ENCODE peak calls at places on chromosomes 12 and 14, in eight cellular contexts. B is HL-60; G is GM10248; L is CD4-positive, alpha-beta T cell; R is astrocyte of the spinal cord; Y is OCI-LY7; C is fibroblast of pulmonary artery; H is fibroblast of lung. V is an unnamed sample.

GRCh38 chr14:91693342-91693741 is 38.5 kb downstream of the CATSPERB start:
- DNase-seq in R (no peak), C (peak; percentile 3), H (no peak), B (peak; percentile 14), L (no peak), G (no peak), Y (no peak), V (no peak)

GRCh38 chr12:12788675-12789368 is 3.4 kb downstream of the APOLD1 start:
- DNase-seq in G (peak; percentile 68), Y (peak; percentile 78), C (peak; percentile 88), H (peak; percentile 65), L (peak; percentile 44), R (peak; percentile 82), B (peak; percentile 46), V (no peak)

GRCh38 chr14:79510659-79511058 is 700.6 kb downstream of the DIO2 start:
- DNase-seq in Y (no peak), C (peak; percentile 15), G (no peak), B (no peak), R (peak; percentile 57), H (peak; percentile 87), L (no peak), V (no peak)

GRCh38 chr12:121765573-121765972 is 27.9 kb downstream of the RHOF start:
- DNase-seq in C (peak; percentile 72), G (no peak), R (peak; percentile 92), L (no peak), B (no peak), Y (no peak), H (peak; percentile 94), V (no peak)

GRCh38 chr14:30874999-30875787 is 834 bp downstream of the COCH start:
- DNase-seq in L (no peak), H (no peak), Y (peak; percentile 24), G (peak; percentile 46), B (no peak), R (no peak), C (no peak), V (no peak)

GRCh38 chr12:15276088-15276698 is 46.1 kb upstream of the PTPRO start:
- DNase-seq in C (peak; percentile 68), B (no peak), L (no peak), G (peak; percentile 22), H (peak; percentile 19), Y (peak; percentile 14), R (peak; percentile 45), V (no peak)

GRCh38 chr14:67418368-67419174 is 6.6 kb upstream of the PLEK2 start:
- DNase-seq in L (no peak), Y (no peak), B (no peak), C (no peak), R (peak; percentile 14), H (no peak), G (no peak), V (no peak)

GRCh38 chr14:34676516-34677211 is 37.7 kb downstream of the CFL2 start:
- DNase-seq in B (no peak), R (no peak), L (no peak), H (no peak), G (no peak), C (no peak), Y (no peak), V (no peak)

GRCh38 chr12:12648284-12648683 is 36.6 kb downstream of the CREBL2 start:
- DNase-seq in R (no peak), H (no peak), C (no peak), L (no peak), Y (no peak), B (no peak), G (no peak), V (no peak)

GRCh38 chr14:102155150-102155549 is 15.5 kb downstream of the WDR20 start:
- DNase-seq in R (peak; percentile 21), Y (no peak), C (peak; percentile 36), L (no peak), G (no peak), B (no peak), H (peak; percentile 70), V (no peak)

GRCh38 chr12:123660328-123660727 is 10.6 kb upstream of the TCTN2 start:
- DNase-seq in R (peak; percentile 49), H (peak; percentile 82), B (no peak), Y (no peak), G (no peak), C (peak; percentile 90), L (no peak), V (no peak)

GRCh38 chr12:111819191-111820158 is 22.6 kb upstream of the MAPKAPK5 start:
- DNase-seq in H (peak; percentile 7), B (no peak), C (no peak), Y (peak; percentile 59), L (no peak), G (no peak), R (no peak), V (no peak)

GRCh38 chr14:85416771-85417170 is 113.2 kb upstream of the FLRT2 start:
- DNase-seq in G (no peak), Y (no peak), L (no peak), B (peak; percentile 65), R (peak; percentile 62), C (peak; percentile 83), H (peak; percentile 83), V (no peak)

GRCh38 chr12:89678225-89678624 is 30.4 kb downstream of the ATP2B1 start:
- DNase-seq in C (no peak), G (no peak), B (no peak), Y (no peak), L (no peak), R (no peak), H (no peak), V (no peak)

GRCh38 chr14:50821471-50822464 is 9.2 kb downstream of the NIN start:
- DNase-seq in G (no peak), C (no peak), B (peak; percentile 89), Y (no peak), H (no peak), R (no peak), L (peak; percentile 64), V (no peak)

GRCh38 chr14:61889914-61890351 is 127.7 kb downstream of the SNAPC1 start:
- DNase-seq in G (peak; percentile 72), H (no peak), B (no peak), L (no peak), C (no peak), Y (peak; percentile 73), R (no peak), V (no peak)

GRCh38 chr14:106657460-106657859 is 1131.1 kb downstream of the TMEM121 start:
- DNase-seq in C (no peak), B (no peak), R (no peak), L (peak; percentile 48), H (no peak), G (peak; percentile 22), Y (peak; percentile 44), V (no peak)

DNA sequence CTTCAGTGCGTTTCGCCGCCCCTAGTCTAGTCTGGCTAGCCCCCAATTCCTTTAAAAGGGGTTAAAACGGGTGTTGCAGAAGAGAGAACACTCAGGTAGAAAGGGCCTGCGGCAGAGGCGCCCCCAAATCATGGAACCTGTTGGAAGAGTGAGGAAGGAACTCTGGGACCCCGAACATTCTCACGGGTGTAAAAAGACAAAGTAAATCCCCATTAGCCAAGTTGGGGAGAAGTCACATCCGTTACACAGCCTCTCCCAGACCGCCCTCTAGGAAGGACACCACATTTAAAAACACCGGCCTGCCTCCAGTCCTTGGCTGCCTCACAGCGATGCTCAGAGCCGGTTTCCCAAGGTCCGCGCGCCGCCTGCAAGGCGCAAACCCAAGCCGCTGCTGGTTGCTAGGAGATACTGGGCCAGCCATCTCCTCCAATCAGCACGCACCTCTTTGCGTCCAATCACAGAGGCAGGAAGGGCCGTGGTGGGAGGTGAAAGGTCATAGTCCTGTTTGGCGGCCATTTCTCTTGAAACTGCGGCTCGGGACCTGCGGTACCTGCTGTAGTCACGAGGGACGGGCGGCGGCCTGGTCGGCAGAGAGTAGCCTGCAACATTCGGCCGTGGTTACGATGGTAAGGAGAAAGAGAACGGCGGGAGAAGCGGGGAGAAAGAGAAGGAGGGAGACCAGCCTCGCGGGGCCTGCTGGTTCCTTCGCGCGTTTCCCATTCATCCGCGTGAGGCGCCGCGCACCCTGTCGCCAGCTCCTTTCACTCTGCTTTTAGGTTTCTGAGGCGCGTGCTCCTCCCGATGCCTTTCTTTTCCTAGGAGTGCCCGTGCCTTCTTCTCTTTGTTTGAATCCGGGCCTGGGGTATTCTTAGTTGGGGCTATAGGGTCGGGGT is at the start of gene SNRPF:
- DNase-seq in B (peak; percentile 95), C (peak; percentile 98), H (peak; percentile 95), G (peak; percentile 100), Y (peak; percentile 96), L (peak; percentile 90), R (peak; percentile 97), V (peak; percentile 95)
- TF ChIP-seq CTCF in B (no peak), C (peak; percentile 12), H (peak; percentile 1), G (peak; percentile 2), Y (peak; percentile 27), L (no peak), R (no peak), V (no peak)

GRCh38 chr12:107228076-107228475 is 134.7 kb upstream of the CRY1 start:
- DNase-seq in B (no peak), C (no peak), R (no peak), H (no peak), Y (no peak), G (no peak), L (no peak), V (no peak)

GRCh38 chr12:107219301-107219700 is 126.0 kb upstream of the CRY1 start:
- DNase-seq in L (no peak), G (no peak), Y (no peak), R (no peak), C (no peak), B (no peak), H (no peak), V (no peak)

GRCh38 chr12:107221909-107222308 is 128.6 kb upstream of the CRY1 start:
- DNase-seq in R (no peak), H (no peak), Y (no peak), B (no peak), G (no peak), L (no peak), C (no peak), V (no peak)

GRCh38 chr12:107225626-107226025 is 132.3 kb upstream of the CRY1 start:
- DNase-seq in B (no peak), G (no peak), H (peak; percentile 71), R (peak; percentile 42), Y (no peak), C (peak; percentile 22), L (no peak), V (no peak)

GRCh38 chr12:107223816-107224215 is 130.5 kb upstream of the CRY1 start:
- DNase-seq in H (peak; percentile 46), Y (no peak), L (no peak), B (no peak), R (no peak), G (no peak), C (no peak), V (no peak)
- TF ChIP-seq CTCF in H (no peak), Y (no peak), L (no peak), B (no peak), R (peak; percentile 7), G (no peak), C (no peak), V (no peak)

DNA sequence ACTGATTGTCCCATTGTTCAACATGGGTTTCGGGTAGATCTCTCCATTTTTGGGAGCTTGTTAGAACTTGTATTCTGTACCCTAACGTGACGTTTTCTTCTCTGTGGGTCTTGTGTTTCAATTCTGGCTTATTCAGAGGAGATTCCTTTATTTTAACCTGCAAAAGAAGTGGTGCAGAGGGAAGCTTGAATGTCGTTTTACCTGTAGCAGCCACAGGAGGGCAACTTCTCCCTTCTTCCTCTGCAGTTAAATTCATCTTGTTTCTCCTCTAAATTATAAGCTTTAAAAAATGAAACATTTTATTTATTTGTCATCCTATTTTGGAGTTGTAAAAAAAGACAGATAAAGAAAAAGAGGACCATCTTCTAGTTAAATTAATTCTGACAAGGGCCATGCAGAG is 13.7 kb upstream of the CLEC4D start:
- DNase-seq in R (no peak), H (no peak), C (no peak), B (no peak), Y (peak; percentile 6), L (no peak), G (no peak), V (no peak)
- TF ChIP-seq CTCF in R (no peak), H (no peak), C (no peak), B (peak; percentile 7), Y (peak; percentile 73), L (no peak), G (no peak), V (no peak)

GRCh38 chr14:23518716-23519115 is 32.8 kb downstream of the ZFHX2 start:
- DNase-seq in G (no peak), R (no peak), C (no peak), B (no peak), Y (no peak), L (no peak), H (no peak), V (peak; percentile 63)
- TF ChIP-seq CTCF in G (no peak), R (no peak), C (no peak), B (no peak), Y (no peak), L (no peak), H (no peak), V (no peak)